ENCODE peak calls at places on chromosomes 12 and 14, in four cellular contexts. One of them, this sample, is unnamed.

GRCh38 chr12:110885152-110885840 is 35.1 kb downstream of the MYL2 start:
- DNase-seq in GF-D8: no peak
- DNase-seq in lung: no peak
- DNase-seq in body of pancreas: no peak
- DNase-seq in this sample: no peak

GRCh38 chr14:77612011-77612620 is 4.3 kb downstream of the SPTLC2 start:
- DNase-seq in GF-D8: no peak
- DNase-seq in lung: no peak
- DNase-seq in body of pancreas: no peak
- DNase-seq in this sample: no peak

GRCh38 chr12:111355181-111355925 is 13.5 kb downstream of the PHETA1 start:
- DNase-seq in GF-D8: no peak
- DNase-seq in lung: no peak
- DNase-seq in body of pancreas: no peak
- DNase-seq in this sample: no peak

GRCh38 chr14:88791252-88791621 is 1.5 kb downstream of the EML5 start:
- DNase-seq in GF-D8: no peak
- DNase-seq in lung: no peak
- DNase-seq in body of pancreas: no peak
- DNase-seq in this sample: no peak

GRCh38 chr14:81384900-81385299 is 15.2 kb downstream of the STON2 start:
- DNase-seq in GF-D8: no peak
- DNase-seq in lung: no peak
- DNase-seq in body of pancreas: no peak
- DNase-seq in this sample: no peak

GRCh38 chr12:88453323-88453722 is 126.9 kb downstream of the KITLG start:
- DNase-seq in GF-D8: no peak
- DNase-seq in lung: no peak
- DNase-seq in body of pancreas: no peak
- DNase-seq in this sample: no peak

GRCh38 chr12:55142896-55143870 is 17.0 kb downstream of the OR9K2 start:
- DNase-seq in GF-D8: no peak
- DNase-seq in lung: no peak
- DNase-seq in body of pancreas: peak
- DNase-seq in this sample: peak

GRCh38 chr14:68741839-68742470 is 50.9 kb downstream of the ZFP36L1 start:
- DNase-seq in GF-D8: peak
- DNase-seq in lung: no peak
- DNase-seq in body of pancreas: no peak
- DNase-seq in this sample: no peak

GRCh38 chr12:106192659-106193403 is 54.1 kb upstream of the NUAK1 start:
- DNase-seq in GF-D8: no peak
- DNase-seq in lung: no peak
- DNase-seq in body of pancreas: no peak
- DNase-seq in this sample: no peak

GRCh38 chr14:100587248-100587762 is at the start of gene BEGAIN:
- DNase-seq in GF-D8: no peak
- DNase-seq in lung: no peak
- DNase-seq in body of pancreas: no peak
- DNase-seq in this sample: no peak

GRCh38 chr12:50257226-50258166 is 25.8 kb downstream of the LIMA1 start:
- DNase-seq in GF-D8: no peak
- DNase-seq in lung: no peak
- DNase-seq in body of pancreas: peak
- DNase-seq in this sample: no peak

GRCh38 chr12:21912318-21912717 is 28.9 kb downstream of the ABCC9 start:
- DNase-seq in GF-D8: no peak
- DNase-seq in lung: no peak
- DNase-seq in body of pancreas: no peak
- DNase-seq in this sample: no peak

GRCh38 chr14:61647704-61648103 is 47.6 kb upstream of the HIF1A start:
- DNase-seq in GF-D8: no peak
- DNase-seq in lung: no peak
- DNase-seq in body of pancreas: no peak
- DNase-seq in this sample: no peak

GRCh38 chr12:10726945-10727344 is 3.8 kb upstream of the YBX3 start:
- DNase-seq in GF-D8: no peak
- DNase-seq in lung: no peak
- DNase-seq in body of pancreas: no peak
- DNase-seq in this sample: no peak

GRCh38 chr12:104498211-104498801 is 41.6 kb downstream of the CHST11 start:
- DNase-seq in GF-D8: peak
- DNase-seq in lung: no peak
- DNase-seq in body of pancreas: no peak
- DNase-seq in this sample: no peak

GRCh38 chr12:105805730-105806390 is 332.9 kb downstream of the NUAK1 start:
- DNase-seq in GF-D8: no peak
- DNase-seq in lung: no peak
- DNase-seq in body of pancreas: no peak
- DNase-seq in this sample: no peak

GRCh38 chr12:58728397-58728796 is 191.9 kb downstream of the LRIG3 start:
- DNase-seq in GF-D8: no peak
- DNase-seq in lung: no peak
- DNase-seq in body of pancreas: no peak
- DNase-seq in this sample: no peak

GRCh38 chr12:65824314-65824563 is at the start of gene HMGA2:
- DNase-seq in GF-D8: no peak
- DNase-seq in lung: no peak
- DNase-seq in body of pancreas: no peak
- DNase-seq in this sample: no peak

GRCh38 chr14:49896956-49897355 is 4.1 kb downstream of the ARF6 start:
- DNase-seq in GF-D8: no peak
- DNase-seq in lung: no peak
- DNase-seq in body of pancreas: no peak
- DNase-seq in this sample: no peak

GRCh38 chr14:71395151-71395604 is 487.9 kb downstream of the PCNX1 start:
- DNase-seq in GF-D8: no peak
- DNase-seq in lung: no peak
- DNase-seq in body of pancreas: no peak
- DNase-seq in this sample: no peak